ENCODE peak calls at places on chromosomes 6 and 20, in six cellular contexts. H is astrocyte of the cerebellum, M is cardiac muscle cell, N is BJ, E is cardiac fibroblast, R is lower lobe of right lung. G is an unnamed sample.

GRCh38 chr6:100185615-100186014 is 191.6 kb upstream of the MCHR2 start:
- DNase-seq in H (no peak), R (no peak), N (no peak), M (no peak), E (no peak), G (no peak)

GRCh38 chr20:1900321-1900791 is 5.1 kb downstream of the SIRPA start:
- DNase-seq in R (no peak), H (peak; percentile 38), M (peak; percentile 82), E (peak; percentile 84), N (peak; percentile 31), G (peak; percentile 60)

GRCh38 chr6:151370509-151371078 is 20.8 kb downstream of the ZBTB2 start:
- DNase-seq in H (no peak), R (no peak), M (peak; percentile 21), N (no peak), E (peak; percentile 45), G (no peak)

GRCh38 chr20:31594558-31595379 is 10.3 kb upstream of the ID1 start:
- DNase-seq in N (no peak), H (no peak), E (peak; percentile 40), R (peak; percentile 55), M (no peak), G (no peak)

GRCh38 chr6:56375806-56376205 is 128.4 kb upstream of the COL21A1 start:
- DNase-seq in H (no peak), R (no peak), M (no peak), E (no peak), N (no peak), G (no peak)

GRCh38 chr20:45878076-45878731 is 2.8 kb upstream of the ZSWIM1 start:
- DNase-seq in E (peak; percentile 48), R (no peak), H (no peak), M (no peak), N (no peak), G (no peak)

GRCh38 chr20:11429168-11429567 is 488.5 kb upstream of the BTBD3 start:
- DNase-seq in R (no peak), H (no peak), N (no peak), E (no peak), M (no peak), G (no peak)

GRCh38 chr20:45419188-45420091 is 3.5 kb downstream of the PIGT start:
- DNase-seq in R (no peak), M (no peak), H (peak; percentile 99), E (peak; percentile 97), N (peak; percentile 62), G (peak; percentile 92)

GRCh38 chr6:13184089-13184468 is 144.3 kb downstream of the TBC1D7 start:
- DNase-seq in E (no peak), R (no peak), M (no peak), N (no peak), H (no peak), G (no peak)

GRCh38 chr20:208937-209566 is 18.0 kb upstream of the DEFB129 start:
- DNase-seq in E (peak; percentile 83), H (peak; percentile 33), M (peak; percentile 37), R (no peak), N (peak; percentile 11), G (peak; percentile 29)

GRCh38 chr6:31187780-31188194 is 17.3 kb upstream of the POU5F1 start:
- DNase-seq in E (peak; percentile 7), R (no peak), M (no peak), N (no peak), H (no peak), G (no peak)

GRCh38 chr6:74932214-74932923 is 273.5 kb downstream of the COL12A1 start:
- DNase-seq in M (peak; percentile 57), R (no peak), N (no peak), E (peak; percentile 21), H (no peak), G (no peak)

GRCh38 chr6:38110407-38111025 is 291.0 kb downstream of the ZFAND3 start:
- DNase-seq in M (peak; percentile 27), N (no peak), R (no peak), H (no peak), E (peak; percentile 22), G (no peak)

GRCh38 chr20:6034134-6034969 is 19.5 kb downstream of the LRRN4 start:
- DNase-seq in E (peak; percentile 42), H (no peak), M (peak; percentile 85), R (no peak), N (no peak), G (no peak)

GRCh38 chr6:137172734-137173431 is 561 bp downstream of the IL22RA2 start:
- DNase-seq in N (no peak), H (no peak), E (no peak), M (no peak), R (no peak), G (no peak)

GRCh38 chr20:41135187-41135887 is 2.0 kb upstream of the PLCG1 start:
- DNase-seq in R (peak; percentile 60), N (no peak), M (peak; percentile 70), E (peak; percentile 38), H (no peak), G (no peak)

GRCh38 chr6:16518265-16518664 is 243.0 kb downstream of the ATXN1 start:
- DNase-seq in R (no peak), E (no peak), N (no peak), M (no peak), H (no peak), G (no peak)

GRCh38 chr20:23551786-23552185 is 16.5 kb downstream of the CST9L start:
- DNase-seq in R (no peak), M (no peak), E (no peak), H (no peak), N (no peak), G (no peak)

DNA sequence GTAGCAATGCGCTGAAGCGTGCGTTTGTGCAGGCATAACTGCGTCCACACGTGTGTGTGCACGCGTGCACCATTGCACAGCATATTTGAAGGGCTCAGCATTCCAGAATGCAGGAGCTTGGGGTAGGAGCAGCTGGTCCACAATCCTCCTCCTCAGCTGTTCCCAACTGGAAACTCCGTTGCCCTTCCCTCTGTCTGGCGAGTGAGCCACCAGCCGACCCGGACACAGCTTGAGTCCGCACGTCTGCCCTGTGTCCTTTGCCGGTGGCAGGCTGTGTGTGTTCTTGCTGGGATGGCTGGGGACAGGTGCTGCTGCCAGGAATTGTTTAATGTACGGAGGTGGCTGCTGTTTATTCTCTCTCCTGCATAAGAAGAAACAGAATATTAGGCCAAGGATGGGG is 110.3 kb downstream of the SASH1 start:
- DNase-seq in M (no peak), H (no peak), N (no peak), R (no peak), E (no peak), G (no peak)
- H3K4me3 ChIP-seq in M (no peak overlapping the region), H (no peak overlapping the region), N (no peak overlapping the region), R (no peak overlapping the region), E (no peak overlapping the region), G (no peak overlapping the region)

GRCh38 chr20:20594171-20594530 is 118.3 kb downstream of the RALGAPA2 start:
- DNase-seq in N (no peak), M (no peak), H (no peak), E (peak; percentile 53), R (no peak), G (no peak)
- TF ChIP-seq CTCF in N (no peak), M (peak; percentile 25), H (no peak), E (peak; percentile 31), R (no peak), G (peak; percentile 30)

DNA sequence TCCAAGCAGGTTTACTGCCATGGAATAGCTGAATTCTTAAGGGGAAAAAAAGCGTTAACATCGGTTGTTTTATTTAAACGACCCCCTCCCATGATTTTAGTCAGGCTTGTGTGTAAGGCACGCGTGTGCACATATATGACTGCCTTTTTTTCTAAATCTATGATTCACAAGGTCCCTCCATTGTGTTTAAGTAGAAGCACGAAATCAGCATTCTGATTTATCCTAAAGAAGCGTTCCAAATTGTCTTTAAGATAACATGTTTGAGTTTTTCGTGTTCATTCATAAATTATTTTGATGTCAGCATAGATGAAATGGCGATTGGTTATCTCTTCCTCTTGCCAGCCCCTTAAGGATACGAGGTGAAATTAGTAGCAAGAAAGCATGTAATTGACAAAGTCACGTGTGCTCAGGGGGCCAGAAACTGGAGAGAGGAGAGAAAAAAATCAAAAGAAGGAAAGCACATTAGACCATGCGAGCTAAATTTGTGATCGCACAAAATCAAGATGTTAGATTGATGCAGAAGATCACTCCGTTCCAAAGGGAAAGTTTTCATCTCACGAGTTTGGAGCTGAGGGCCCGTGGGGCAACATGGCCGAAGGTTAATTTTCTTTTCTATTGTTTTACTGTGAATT is at the start of gene LIN28B:
- DNase-seq in R (no peak), E (no peak), M (peak; percentile 37), N (no peak), H (no peak), G (no peak)
- H3K4me3 ChIP-seq in R (no peak within 1 kb of the TSS), E (no peak within 1 kb of the TSS), M (peak within 1 kb of the TSS; percentile 76), N (no peak within 1 kb of the TSS), H (no peak within 1 kb of the TSS), G (no peak within 1 kb of the TSS)

GRCh38 chr6:113970808-113971676 is at the start of gene HDAC2:
- DNase-seq in M (peak; percentile 89), H (no peak), N (no peak), R (peak; percentile 91), E (peak; percentile 88), G (no peak)
- TF ChIP-seq CTCF in M (no peak), H (no peak), N (no peak), R (no peak), E (no peak), G (no peak)

G was measured in epithelial cell of proximal tubule.